ENCODE peak calls at places on chromosomes 16 and 17, in eight cellular contexts. C, H, G, N, E, V, B and J are unnamed samples.

GRCh38 chr17:8185580-8186445 is 4.2 kb downstream of the BORCS6 start:
- DNase-seq in C (peak), V (peak), N (peak), H (peak), E (peak), B (peak), G (peak), J (peak)

GRCh38 chr16:86471896-86472295 is 38.4 kb upstream of the FOXF1 start:
- DNase-seq in V (no peak), B (no peak), C (no peak), N (no peak), H (no peak), G (no peak), E (no peak), J (no peak)

GRCh38 chr17:2894782-2895181 is 98.5 kb downstream of the RAP1GAP2 start:
- DNase-seq in E (no peak), B (no peak), C (no peak), G (peak), V (no peak), H (no peak), N (no peak), J (peak)

GRCh38 chr17:2598166-2598565 is 4.7 kb downstream of the PAFAH1B1 start:
- DNase-seq in E (no peak), B (peak), V (peak), N (no peak), C (no peak), G (no peak), H (no peak), J (no peak)

GRCh38 chr17:63082952-63083351 is 116.9 kb downstream of the TANC2 start:
- DNase-seq in H (no peak), B (peak), G (no peak), C (no peak), N (no peak), V (no peak), E (no peak), J (no peak)

GRCh38 chr17:42520540-42520951 is 15.5 kb upstream of the NAGLU start:
- DNase-seq in V (no peak), N (no peak), C (no peak), E (no peak), G (no peak), H (no peak), B (no peak), J (no peak)

GRCh38 chr17:19388791-19389190 is 1.8 kb upstream of the MFAP4 start:
- DNase-seq in B (no peak), C (peak), N (no peak), E (peak), V (no peak), G (no peak), H (no peak), J (peak)

GRCh38 chr17:7204828-7205461 is 14.7 kb downstream of the DLG4 start:
- DNase-seq in C (peak), B (peak), E (peak), V (peak), H (peak), N (peak), G (peak), J (peak)

GRCh38 chr16:50619702-50620491 is 61.2 kb downstream of the SNX20 start:
- DNase-seq in C (no peak), V (no peak), E (no peak), G (no peak), N (no peak), B (no peak), H (no peak), J (no peak)